ENCODE peak calls at places on chromosomes 7 and 10, in five cellular contexts. A, R, G, U and M are unnamed samples.

GRCh38 chr7:155467846-155468821 is 10.2 kb downstream of the EN2 start:
- DNase-seq in A (no peak), R (no peak), G (no peak), U (peak; percentile 70), M (no peak)

GRCh38 chr7:95859434-95859833 is 87.1 kb downstream of the DYNC1I1 start:
- DNase-seq in A (no peak), R (no peak), G (no peak), U (no peak), M (no peak)

GRCh38 chr10:80447618-80448190 is 6.4 kb upstream of the TSPAN14 start:
- DNase-seq in A (no peak), R (no peak), G (no peak), U (no peak), M (no peak)

GRCh38 chr7:20403356-20403755 is 72.7 kb downstream of the ITGB8 start:
- DNase-seq in A (no peak), R (no peak), G (no peak), U (no peak), M (peak; percentile 74)

GRCh38 chr7:66894463-66895080 is 26.5 kb upstream of the TMEM248 start:
- DNase-seq in A (no peak), R (no peak), G (no peak), U (no peak), M (no peak)

GRCh38 chr10:76444034-76444800 is 1012.8 kb downstream of the LRMDA start:
- DNase-seq in A (no peak), R (peak; percentile 75), G (peak; percentile 19), U (no peak), M (peak; percentile 91)

GRCh38 chr7:142452791-142453190 is 194.9 kb upstream of the PRSS58 start:
- DNase-seq in A (no peak), R (no peak), G (no peak), U (no peak), M (no peak)

GRCh38 chr10:72228318-72228751 is 12.3 kb upstream of the ASCC1 start:
- DNase-seq in A (no peak), R (peak; percentile 3), G (no peak), U (no peak), M (no peak)

GRCh38 chr7:143979999-143980398 is 20.1 kb upstream of the OR6B1 start:
- DNase-seq in A (no peak), R (no peak), G (no peak), U (no peak), M (no peak)

GRCh38 chr7:66326501-66327180 is 121.5 kb downstream of the TPST1 start:
- DNase-seq in A (no peak), R (no peak), G (no peak), U (no peak), M (no peak)

GRCh38 chr10:32065871-32066270 is 9.6 kb upstream of the KIF5B start:
- DNase-seq in A (no peak), R (no peak), G (no peak), U (no peak), M (no peak)

GRCh38 chr7:41881313-41882130 is 178.6 kb upstream of the INHBA start:
- DNase-seq in A (no peak), R (no peak), G (peak; percentile 46), U (peak; percentile 93), M (no peak)

GRCh38 chr10:3067859-3068179 is 471 bp downstream of the PFKP start:
- DNase-seq in A (no peak), R (no peak), G (peak; percentile 17), U (no peak), M (no peak)

GRCh38 chr7:12056381-12056780 is 154.7 kb upstream of the TMEM106B start:
- DNase-seq in A (no peak), R (no peak), G (no peak), U (no peak), M (no peak)

GRCh38 chr7:107128217-107128616 is 40.6 kb upstream of the HBP1 start:
- DNase-seq in A (no peak), R (no peak), G (no peak), U (no peak), M (no peak)

GRCh38 chr7:30556854-30557644 is 37.6 kb upstream of the GARS1 start:
- DNase-seq in A (no peak), R (peak; percentile 84), G (no peak), U (no peak), M (no peak)

GRCh38 chr10:72637398-72637857 is 11.5 kb upstream of the MICU1 start:
- DNase-seq in A (no peak), R (no peak), G (peak; percentile 16), U (no peak), M (peak; percentile 72)

GRCh38 chr7:148031019-148031418 is 559.5 kb upstream of the C7orf33 start:
- DNase-seq in A (no peak), R (no peak), G (no peak), U (no peak), M (no peak)

GRCh38 chr7:157711353-157711888 is 374.6 kb downstream of the DNAJB6 start:
- DNase-seq in A (no peak), R (no peak), G (no peak), U (peak; percentile 58), M (no peak)

GRCh38 chr10:132445516-132446194 is 48.7 kb downstream of the PWWP2B start:
- DNase-seq in A (no peak), R (no peak), G (no peak), U (peak; percentile 81), M (no peak)
- TF ChIP-seq POLR2AphosphoS5 in A (no peak), R (no peak), G (no peak), U (no peak), M (no peak)

GRCh38 chr7:4641667-4642467 is 40.2 kb upstream of the FOXK1 start:
- DNase-seq in A (peak; percentile 83), R (peak; percentile 96), G (peak; percentile 97), U (peak; percentile 98), M (peak; percentile 98)
- TF ChIP-seq POLR2AphosphoS5 in A (peak; percentile 94), R (peak; percentile 89), G (peak; percentile 91), U (peak; percentile 97), M (peak; percentile 72)

DNA sequence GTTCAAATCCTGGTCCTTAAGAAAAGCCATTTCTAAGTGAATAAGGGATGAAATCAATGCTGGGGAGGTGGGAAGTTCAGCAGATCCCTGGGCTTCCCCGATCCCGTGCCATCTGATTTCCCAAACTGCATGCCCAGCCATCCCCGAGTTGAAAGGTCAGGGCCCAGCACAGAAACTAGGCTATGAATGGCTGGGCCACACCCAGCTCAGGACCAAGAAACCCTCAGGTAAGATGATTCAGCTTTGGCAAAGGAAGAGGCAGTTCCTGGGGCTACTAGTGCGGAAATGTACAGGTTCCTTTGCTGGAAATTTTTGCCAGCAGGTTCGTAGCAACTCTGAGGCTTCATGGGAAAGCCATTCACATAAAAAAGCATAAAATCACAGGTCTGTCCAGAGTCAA is 182.7 kb downstream of the FAM107B start:
- DNase-seq in A (no peak), R (no peak), G (no peak), U (no peak), M (no peak)
- TF ChIP-seq POLR2AphosphoS5 in A (no peak), R (no peak), G (no peak), U (no peak), M (no peak)

DNA sequence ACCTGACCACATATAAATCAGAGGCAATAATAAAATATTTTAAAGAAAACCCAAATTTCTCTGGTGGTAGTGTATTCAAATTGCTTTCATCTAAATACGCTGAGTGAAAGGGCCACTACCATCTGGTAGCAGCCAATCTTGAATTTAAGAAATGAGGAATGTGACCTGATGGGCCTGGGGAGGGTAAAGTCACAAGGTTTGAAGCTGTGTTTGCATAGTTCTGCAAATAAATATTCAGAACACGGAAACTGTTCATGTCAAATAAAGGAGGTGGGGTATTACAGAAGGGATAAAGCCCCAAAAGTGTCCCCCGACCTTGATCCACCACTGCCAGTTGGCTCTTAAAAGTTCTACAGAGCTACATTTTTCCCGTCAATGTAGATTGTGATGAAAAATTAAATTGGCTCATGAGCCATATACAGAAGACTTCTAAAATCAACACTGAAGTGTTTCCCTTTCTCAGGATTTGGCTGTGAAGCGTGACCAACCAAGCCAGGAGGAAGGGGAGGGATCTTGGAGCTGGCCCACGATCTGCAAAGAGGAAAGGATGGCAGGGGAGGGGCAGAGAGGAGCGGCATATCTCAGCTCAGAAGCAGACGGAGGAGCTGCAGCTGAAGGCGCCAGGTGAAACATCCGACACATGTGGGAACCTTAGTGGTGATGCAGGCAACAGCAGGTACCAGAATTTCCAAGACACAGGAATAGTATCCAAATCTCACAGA is 39.6 kb downstream of the MPP7 start:
- DNase-seq in A (no peak), R (no peak), G (peak; percentile 21), U (no peak), M (peak; percentile 70)
- TF ChIP-seq POLR2AphosphoS5 in A (no peak), R (no peak), G (no peak), U (no peak), M (no peak)